ENCODE peak calls at places on chromosome 1, in six cellular contexts. J is effector CD8-positive, alpha-beta T cell; E is stimulated activated CD4-positive, alpha-beta T cell treated with anti-CD3 and anti-CD28 coated beads, Interleukin-12 subunit alpha, Interleukin-12 subunit beta, amount 100 ng/mL, for 4 hours; D is GM03348; W is mesothelial cell of epicardium; Q is sigmoid colon. T is an unnamed sample.

GRCh38 chr1:93317207-93317606 is 28.5 kb upstream of the DR1 start:
- DNase-seq in E (no peak), W (no peak), D (no peak), Q (no peak), J (no peak), T (no peak)

GRCh38 chr1:17759114-17759513 is 4.0 kb downstream of the ACTL8 start:
- DNase-seq in J (no peak), E (no peak), Q (no peak), D (no peak), W (no peak), T (no peak)

GRCh38 chr1:60596791-60597748 is 485.3 kb upstream of the NFIA start:
- DNase-seq in D (no peak), Q (no peak), E (no peak), W (no peak), J (no peak), T (no peak)

GRCh38 chr1:183942933-183943693 is 94.4 kb downstream of the COLGALT2 start:
- DNase-seq in J (no peak), D (peak; percentile 49), Q (peak; percentile 74), W (no peak), E (no peak), T (no peak)

GRCh38 chr1:203650012-203650836 is 23.6 kb downstream of the ATP2B4 start:
- DNase-seq in E (peak; percentile 49), W (peak; percentile 62), D (peak; percentile 80), J (peak; percentile 14), Q (peak; percentile 82), T (peak; percentile 79)

GRCh38 chr1:245748246-245748645 is 593.5 kb downstream of the KIF26B start:
- DNase-seq in Q (no peak), E (no peak), J (no peak), D (no peak), W (no peak), T (no peak)

GRCh38 chr1:202964755-202965440 is 2.2 kb downstream of the CYB5R1 start:
- DNase-seq in W (no peak), Q (no peak), E (no peak), J (no peak), D (no peak), T (no peak)

GRCh38 chr1:93824869-93825268 is 54.1 kb downstream of the DNTTIP2 start:
- DNase-seq in D (no peak), W (no peak), E (no peak), J (no peak), Q (no peak), T (no peak)

GRCh38 chr1:36706416-36706815 is 223.7 kb upstream of the CSF3R start:
- DNase-seq in Q (peak; percentile 27), D (no peak), W (no peak), J (no peak), E (no peak), T (no peak)

T was measured in H1.